ENCODE peak calls at places on chromosomes 5 and 9, in nine cellular contexts. J, Q, X, L, W, D, C, Z and T are unnamed samples.

GRCh38 chr9:83472221-83472665 is 66.0 kb downstream of the FRMD3 start:
- DNase-seq in W (no peak), J (no peak), Q (peak), L (no peak), D (no peak), Z (peak), C (peak), X (no peak), T (no peak)

GRCh38 chr9:113361304-113362018 is 12.1 kb downstream of the BSPRY start:
- DNase-seq in Q (peak), J (no peak), L (no peak), C (no peak), W (no peak), X (no peak), D (peak), Z (peak), T (no peak)

GRCh38 chr5:18968966-18969365 is 1019.0 kb downstream of the CDH18 start:
- DNase-seq in C (peak), L (no peak), Z (peak), X (no peak), D (no peak), J (no peak), Q (no peak), W (no peak), T (no peak)

GRCh38 chr9:94952553-94953373 is 226.3 kb downstream of the AOPEP start:
- DNase-seq in C (peak), D (no peak), Z (no peak), X (no peak), L (no peak), J (no peak), W (no peak), Q (no peak), T (no peak)

GRCh38 chr5:1443991-1444360 is 1.3 kb downstream of the SLC6A3 start:
- DNase-seq in Q (no peak), J (peak), X (no peak), C (no peak), D (peak), L (no peak), W (no peak), Z (no peak), T (no peak)

GRCh38 chr5:110161162-110161561 is 471.4 kb downstream of the MAN2A1 start:
- DNase-seq in W (no peak), C (peak), X (no peak), J (no peak), Q (no peak), D (no peak), Z (peak), L (no peak), T (no peak)

GRCh38 chr5:107655836-107656235 is 14.9 kb downstream of the EFNA5 start:
- DNase-seq in J (no peak), Q (no peak), C (peak), L (no peak), W (no peak), D (no peak), X (peak), Z (no peak), T (no peak)

GRCh38 chr9:76417394-76417793 is 23.2 kb upstream of the RFK start:
- DNase-seq in L (no peak), D (no peak), X (no peak), W (no peak), Q (no peak), C (no peak), Z (no peak), J (no peak), T (no peak)

GRCh38 chr9:33620738-33621439 is 96.8 kb downstream of the ANKRD18B start:
- DNase-seq in D (no peak), Q (peak), C (peak), J (no peak), W (peak), L (peak), Z (peak), X (peak), T (no peak)

GRCh38 chr5:180670586-180671359 is 21.4 kb upstream of the FLT4 start:
- DNase-seq in L (peak), Q (peak), X (peak), C (peak), D (no peak), W (no peak), Z (peak), J (no peak), T (peak)

GRCh38 chr9:37960631-37961030 is 56.7 kb upstream of the SLC25A51 start:
- DNase-seq in Q (no peak), D (no peak), W (no peak), Z (no peak), L (no peak), J (no peak), C (no peak), X (no peak), T (no peak)

GRCh38 chr5:78508231-78508765 is 140.3 kb downstream of the LHFPL2 start:
- DNase-seq in X (no peak), C (no peak), L (no peak), J (no peak), D (peak), Q (peak), W (no peak), Z (peak), T (no peak)

GRCh38 chr5:132392411-132392810 is 22.9 kb downstream of the SLC22A5 start:
- DNase-seq in L (no peak), Z (no peak), J (no peak), Q (no peak), X (no peak), W (no peak), C (no peak), D (peak), T (no peak)

GRCh38 chr5:134530375-134531077 is 5.1 kb downstream of the JADE2 start:
- DNase-seq in D (no peak), W (no peak), J (no peak), Z (no peak), X (no peak), C (no peak), Q (peak), L (no peak), T (no peak)

GRCh38 chr9:93903886-93904648 is 51.1 kb downstream of the BARX1 start:
- DNase-seq in X (no peak), Z (no peak), D (peak), Q (no peak), W (no peak), L (no peak), C (no peak), J (no peak), T (no peak)

GRCh38 chr5:139764250-139764791 is 31.3 kb upstream of the PSD2 start:
- DNase-seq in C (no peak), Z (no peak), J (no peak), X (no peak), L (no peak), W (no peak), Q (no peak), D (no peak), T (no peak)

GRCh38 chr5:12023614-12024241 is 119.5 kb upstream of the CTNND2 start:
- DNase-seq in L (no peak), Q (peak), X (no peak), W (no peak), D (no peak), Z (peak), C (peak), J (no peak), T (peak)

GRCh38 chr9:112367465-112367864 is 12.4 kb upstream of the HSDL2 start:
- DNase-seq in W (no peak), X (no peak), J (no peak), Z (no peak), Q (no peak), L (no peak), D (no peak), C (no peak), T (no peak)

GRCh38 chr5:151183451-151184245 is 26.1 kb upstream of the ANXA6 start:
- DNase-seq in D (peak), C (peak), W (no peak), X (no peak), Z (peak), Q (peak), J (no peak), L (no peak), T (no peak)

DNA sequence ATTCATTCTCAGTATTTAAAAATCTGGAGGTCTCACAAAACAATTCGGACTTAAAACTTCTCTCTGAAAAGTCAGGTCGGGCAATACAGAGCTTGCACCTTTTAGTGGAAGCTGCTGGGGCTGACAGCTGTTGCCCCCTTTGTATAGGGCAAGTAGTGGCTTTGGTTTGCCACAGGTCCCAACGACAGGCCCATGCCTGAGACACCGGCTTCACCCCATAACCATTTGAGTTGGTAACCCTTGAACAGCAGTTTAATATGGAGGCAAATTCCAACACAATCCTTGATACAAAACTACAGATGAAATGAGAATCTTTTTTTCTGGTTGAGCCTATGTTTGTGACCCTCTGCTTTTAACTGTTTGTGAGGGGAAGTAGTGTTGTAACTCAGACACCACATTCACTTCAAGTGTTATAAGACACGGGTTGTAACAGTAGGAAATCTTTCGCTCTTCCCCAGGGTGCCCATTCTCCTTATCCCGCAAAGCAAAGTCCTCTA is 763 bp upstream of the GLRX start:
- DNase-seq in W (no peak), C (no peak), Q (no peak), J (no peak), Z (no peak), L (no peak), X (no peak), D (peak), T (no peak)
- H3K4me3 ChIP-seq in W (peak), C (no peak), Q (peak), J (peak), Z (peak), L (no peak), X (peak), D (no peak), T (no peak)

GRCh38 chr9:82101475-82101874 is 112.9 kb downstream of the SPATA31D1 start:
- DNase-seq in X (no peak), J (no peak), Q (no peak), W (no peak), L (no peak), Z (peak), C (no peak), D (no peak), T (no peak)
- TF ChIP-seq CTCF in X (no peak), J (no peak), Q (no peak), W (no peak), L (no peak), Z (peak), C (no peak), D (no peak), T (peak)

GRCh38 chr5:106476630-106477029 is 1194.1 kb downstream of the EFNA5 start:
- DNase-seq in C (no peak), Q (no peak), W (no peak), L (no peak), X (no peak), J (no peak), Z (no peak), D (no peak), T (no peak)

GRCh38 chr5:106481375-106481774 is 1189.4 kb downstream of the EFNA5 start:
- DNase-seq in X (no peak), Z (no peak), Q (peak), C (peak), J (no peak), D (no peak), L (no peak), W (no peak), T (no peak)
- H3K4me3 ChIP-seq in X (no peak), Z (no peak), Q (no peak), C (no peak), J (no peak), D (no peak), L (no peak), W (no peak), T (no peak)

GRCh38 chr9:131393622-131394463 is at the start of gene PRRC2B:
- DNase-seq in L (no peak), W (no peak), X (peak), J (peak), Z (peak), D (peak), C (peak), Q (peak), T (no peak)
- TF ChIP-seq CTCF in L (no peak), W (peak), X (no peak), J (peak), Z (no peak), D (no peak), C (peak), Q (peak), T (peak)